ENCODE peak calls at places on chromosomes 12 and 14, in eight cellular contexts. H is islet precursor cell; W is stimulated activated CD4-positive, alpha-beta T cell treated with anti-CD3 and anti-CD28 coated beads, Interleukin-12 subunit alpha, Interleukin-12 subunit beta, amount 100 ng/mL, for 4 hours; R is fibroblast of mammary gland; O is neural progenitor cell; K is NAMALWA; V is naive B cell; G is right cardiac atrium. S is an unnamed sample.

GRCh38 chr14:60332869-60333268 is 83.8 kb downstream of the PPM1A start:
- DNase-seq in H (no peak), W (no peak), R (no peak), O (no peak), K (no peak), V (no peak), G (no peak), S (no peak)

GRCh38 chr14:65258391-65258790 is 154.1 kb upstream of the FUT8 start:
- DNase-seq in H (no peak), W (no peak), R (peak; percentile 92), O (no peak), K (no peak), V (no peak), G (no peak), S (no peak)

GRCh38 chr12:15717940-15718567 is 71.1 kb downstream of the EPS8 start:
- DNase-seq in H (no peak), W (no peak), R (no peak), O (no peak), K (no peak), V (no peak), G (no peak), S (no peak)

GRCh38 chr12:87439990-87440827 is 589.0 kb downstream of the C12orf50 start:
- DNase-seq in H (peak; percentile 86), W (no peak), R (peak; percentile 90), O (no peak), K (no peak), V (no peak), G (no peak), S (peak; percentile 38)

GRCh38 chr12:49674318-49674985 is 32.8 kb downstream of the FMNL3 start:
- DNase-seq in H (no peak), W (no peak), R (peak; percentile 61), O (no peak), K (no peak), V (no peak), G (no peak), S (no peak)

GRCh38 chr12:55738113-55739024 is 4.6 kb upstream of the GDF11 start:
- DNase-seq in H (peak; percentile 97), W (peak; percentile 66), R (peak; percentile 84), O (peak; percentile 95), K (peak; percentile 95), V (peak; percentile 79), G (peak; percentile 93), S (peak; percentile 98)

GRCh38 chr14:91911474-91912032 is 35.9 kb downstream of the FBLN5 start:
- DNase-seq in H (peak; percentile 68), W (no peak), R (peak; percentile 52), O (peak; percentile 73), K (peak; percentile 62), V (peak; percentile 26), G (no peak), S (peak; percentile 83)

GRCh38 chr12:97132270-97132669 is 225.2 kb downstream of the NEDD1 start:
- DNase-seq in H (no peak), W (no peak), R (no peak), O (no peak), K (no peak), V (no peak), G (no peak), S (no peak)

GRCh38 chr12:92020983-92021664 is 124.5 kb downstream of the BTG1 start:
- DNase-seq in H (no peak), W (no peak), R (no peak), O (no peak), K (no peak), V (no peak), G (no peak), S (no peak)

GRCh38 chr12:69633061-69633460 is 22.4 kb upstream of the LRRC10 start:
- DNase-seq in H (no peak), W (no peak), R (peak; percentile 10), O (peak; percentile 20), K (peak; percentile 40), V (no peak), G (no peak), S (no peak)

GRCh38 chr12:26770239-26771070 is 62.5 kb downstream of the ITPR2 start:
- DNase-seq in H (no peak), W (no peak), R (no peak), O (no peak), K (no peak), V (no peak), G (no peak), S (no peak)

GRCh38 chr14:61147369-61147897 is 133.7 kb downstream of the TMEM30B start:
- DNase-seq in H (no peak), W (no peak), R (peak; percentile 24), O (no peak), K (no peak), V (no peak), G (no peak), S (no peak)

GRCh38 chr12:92735131-92735721 is 32.4 kb downstream of the PLEKHG7 start:
- DNase-seq in H (peak; percentile 80), W (no peak), R (peak; percentile 92), O (no peak), K (no peak), V (no peak), G (no peak), S (no peak)

GRCh38 chr14:103292426-103293374 is 41.3 kb upstream of the EIF5 start:
- DNase-seq in H (peak; percentile 78), W (peak; percentile 73), R (peak; percentile 65), O (peak; percentile 85), K (peak; percentile 77), V (peak; percentile 55), G (peak; percentile 90), S (peak; percentile 92)

GRCh38 chr14:28769358-28769757 is 2.8 kb downstream of the FOXG1 start:
- DNase-seq in H (no peak), W (no peak), R (no peak), O (no peak), K (no peak), V (no peak), G (no peak), S (no peak)

GRCh38 chr14:55255979-55256378 is 15.2 kb upstream of the FBXO34 start:
- DNase-seq in H (no peak), W (no peak), R (no peak), O (no peak), K (no peak), V (no peak), G (no peak), S (no peak)

GRCh38 chr14:47921133-47921532 is 245.7 kb upstream of the MDGA2 start:
- DNase-seq in H (no peak), W (no peak), R (no peak), O (no peak), K (no peak), V (no peak), G (no peak), S (no peak)

GRCh38 chr12:8692573-8692972 is 5.2 kb upstream of the RIMKLB start:
- DNase-seq in H (peak; percentile 91), W (no peak), R (peak; percentile 15), O (peak; percentile 80), K (peak; percentile 91), V (no peak), G (no peak), S (peak; percentile 88)

GRCh38 chr14:95382747-95383146 is 63.0 kb upstream of the CLMN start:
- DNase-seq in H (peak; percentile 32), W (no peak), R (no peak), O (no peak), K (no peak), V (no peak), G (no peak), S (peak; percentile 25)

GRCh38 chr14:55721353-55721752 is 141.3 kb downstream of the KTN1 start:
- DNase-seq in H (peak; percentile 77), W (no peak), R (peak; percentile 94), O (no peak), K (no peak), V (no peak), G (no peak), S (no peak)

GRCh38 chr12:102008615-102009126 is 53.1 kb downstream of the WASHC3 start:
- DNase-seq in H (no peak), W (no peak), R (no peak), O (no peak), K (no peak), V (no peak), G (no peak), S (no peak)

GRCh38 chr12:58530421-58531067 is 389.8 kb downstream of the LRIG3 start:
- DNase-seq in H (no peak), W (no peak), R (peak; percentile 89), O (no peak), K (no peak), V (no peak), G (no peak), S (no peak)

GRCh38 chr14:67553547-67553946 is 20.5 kb downstream of the PLEKHH1 start:
- DNase-seq in H (peak; percentile 29), W (no peak), R (no peak), O (no peak), K (no peak), V (no peak), G (no peak), S (no peak)

GRCh38 chr12:89346741-89347324 is 5.5 kb downstream of the DUSP6 start:
- DNase-seq in H (no peak), W (no peak), R (peak; percentile 64), O (peak; percentile 43), K (no peak), V (no peak), G (no peak), S (peak; percentile 70)

GRCh38 chr12:71727958-71728357 is 26.7 kb upstream of the RAB21 start:
- DNase-seq in H (no peak), W (no peak), R (no peak), O (no peak), K (no peak), V (no peak), G (no peak), S (no peak)

GRCh38 chr12:41437578-41437977 is 249.5 kb downstream of the PDZRN4 start:
- DNase-seq in H (peak; percentile 53), W (no peak), R (no peak), O (no peak), K (no peak), V (no peak), G (no peak), S (no peak)

GRCh38 chr14:59116984-59117415 is 71.5 kb upstream of the DAAM1 start:
- DNase-seq in H (no peak), W (no peak), R (peak; percentile 7), O (no peak), K (no peak), V (no peak), G (no peak), S (no peak)

GRCh38 chr14:77071938-77072388 is 26.1 kb upstream of the CIPC start:
- DNase-seq in H (peak; percentile 82), W (no peak), R (peak; percentile 35), O (no peak), K (no peak), V (no peak), G (no peak), S (peak; percentile 63)

S was measured in endodermal cell.